ENCODE peak calls at places on chromosome 2, in six cellular contexts. M is psoas muscle, J is transverse colon, U is pancreas, T is H9, A is sigmoid colon. Y is an unnamed sample. For H3K4me1, the result is how much of the 10 kb centered on the place peaks cover.

GRCh38 chr2:166337932-166338331 is 37.8 kb downstream of the SCN9A start:
- DNase-seq in M (no peak), J (no peak), U (no peak), T (no peak), A (no peak), Y (no peak)

GRCh38 chr2:8819948-8820347 is 17.5 kb downstream of the KIDINS220 start:
- DNase-seq in M (no peak), J (no peak), U (no peak), T (no peak), A (no peak), Y (no peak)

GRCh38 chr2:46335404-46335965 is 38.3 kb downstream of the EPAS1 start:
- DNase-seq in M (peak), J (peak), U (no peak), T (peak), A (peak), Y (no peak)

GRCh38 chr2:133477614-133477990 is 90.7 kb downstream of the NCKAP5 start:
- DNase-seq in M (no peak), J (no peak), U (no peak), T (no peak), A (no peak), Y (peak)

GRCh38 chr2:105055613-105056012 is 17.7 kb downstream of the MRPS9 start:
- DNase-seq in M (no peak), J (no peak), U (no peak), T (no peak), A (no peak), Y (no peak)

GRCh38 chr2:216643986-216644662 is 10.9 kb downstream of the IGFBP2 start:
- DNase-seq in M (no peak), J (no peak), U (peak), T (no peak), A (no peak), Y (no peak)

GRCh38 chr2:13696601-13697000 is 935.9 kb upstream of the LRATD1 start:
- DNase-seq in M (no peak), J (no peak), U (no peak), T (no peak), A (no peak), Y (peak)

GRCh38 chr2:219000569-219000960 is 7.3 kb upstream of the CRYBA2 start:
- DNase-seq in M (no peak), J (no peak), U (peak), T (peak), A (no peak), Y (no peak)

GRCh38 chr2:153416071-153416470 is 62.5 kb downstream of the RPRM start:
- DNase-seq in M (no peak), J (no peak), U (no peak), T (no peak), A (no peak), Y (peak)

GRCh38 chr2:164920430-164920829 is 34.9 kb downstream of the SLC38A11 start:
- DNase-seq in M (no peak), J (no peak), U (no peak), T (no peak), A (no peak), Y (peak)

GRCh38 chr2:127560201-127560928 is 24.9 kb downstream of the MYO7B start:
- DNase-seq in M (no peak), J (no peak), U (no peak), T (no peak), A (no peak), Y (peak)

GRCh38 chr2:9752441-9753275 is 90.6 kb upstream of the TAF1B start:
- DNase-seq in M (no peak), J (peak), U (no peak), T (no peak), A (no peak), Y (peak)

GRCh38 chr2:217996345-217996744 is 6.5 kb downstream of the TNS1 start:
- DNase-seq in M (peak), J (no peak), U (peak), T (no peak), A (no peak), Y (peak)

GRCh38 chr2:236634203-236634602 is 64.6 kb downstream of the ACKR3 start:
- DNase-seq in M (no peak), J (no peak), U (no peak), T (no peak), A (no peak), Y (no peak)

GRCh38 chr2:172098650-172099471 is 3.8 kb downstream of the DLX2 start:
- DNase-seq in M (peak), J (peak), U (peak), T (no peak), A (peak), Y (no peak)

GRCh38 chr2:96636772-96637171 is 1.3 kb downstream of the KANSL3 start:
- DNase-seq in M (no peak), J (peak), U (peak), T (no peak), A (no peak), Y (no peak)

GRCh38 chr2:135676031-135676430 is 65.6 kb upstream of the UBXN4 start:
- DNase-seq in M (no peak), J (no peak), U (no peak), T (no peak), A (no peak), Y (no peak)

GRCh38 chr2:149690825-149691224 is 103.2 kb upstream of the MMADHC start:
- DNase-seq in M (no peak), J (no peak), U (no peak), T (no peak), A (no peak), Y (no peak)

GRCh38 chr2:88897718-88898117 is 206.2 kb downstream of the RPIA start:
- DNase-seq in M (no peak), J (no peak), U (no peak), T (no peak), A (no peak), Y (no peak)

GRCh38 chr2:113232123-113232522 is 46.6 kb downstream of the PAX8 start:
- DNase-seq in M (no peak), J (no peak), U (no peak), T (no peak), A (no peak), Y (no peak)

GRCh38 chr2:43222472-43223146 is 3.8 kb downstream of the ZFP36L2 start:
- DNase-seq in M (no peak), J (no peak), U (no peak), T (no peak), A (no peak), Y (no peak)

GRCh38 chr2:199973703-199974102 is 18.3 kb downstream of the MAIP1 start:
- DNase-seq in M (no peak), J (no peak), U (no peak), T (no peak), A (no peak), Y (peak)

GRCh38 chr2:109703076-109703475 is 88.9 kb downstream of the SOWAHC start:
- DNase-seq in M (no peak), J (no peak), U (no peak), T (no peak), A (peak), Y (peak)

GRCh38 chr2:33220533-33220932 is 255.9 kb upstream of the RASGRP3 start:
- DNase-seq in M (no peak), J (no peak), U (no peak), T (no peak), A (no peak), Y (no peak)
- H3K27ac ChIP-seq in M (no peak), J (no peak), U (no peak), T (no peak), A (peak), Y (no peak)

GRCh38 chr2:140942284-140942683 is 1188.5 kb downstream of the LRP1B start:
- DNase-seq in M (no peak), J (no peak), U (no peak), T (no peak), A (no peak), Y (no peak)

GRCh38 chr2:140947236-140947635 is 1183.6 kb downstream of the LRP1B start:
- DNase-seq in M (no peak), J (no peak), U (no peak), T (no peak), A (no peak), Y (no peak)

GRCh38 chr2:140943867-140944266 is 1186.9 kb downstream of the LRP1B start:
- DNase-seq in M (no peak), J (no peak), U (no peak), T (no peak), A (no peak), Y (no peak)
- TF ChIP-seq CTCF in M (no peak), J (no peak), U (no peak), T (no peak), A (no peak), Y (peak)

DNA sequence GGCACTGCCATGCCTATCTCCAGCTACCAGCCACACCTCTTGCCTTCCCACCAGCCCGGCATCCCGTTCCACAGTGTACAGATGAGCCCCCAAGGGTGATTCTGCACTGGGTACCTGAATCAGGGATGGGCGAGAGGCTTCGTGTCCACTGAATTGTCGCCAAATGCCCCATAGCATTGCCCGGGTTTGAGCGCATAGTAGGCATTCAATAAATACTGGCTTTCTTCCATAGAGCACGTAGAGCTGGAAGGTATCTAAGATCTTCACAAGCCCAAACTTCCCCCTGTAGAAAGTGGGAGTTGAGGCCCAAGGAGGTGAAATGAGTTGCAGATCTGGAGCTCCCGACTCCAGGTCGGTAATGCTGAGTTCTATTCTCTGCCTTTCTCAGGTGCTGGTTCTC is 358.7 kb downstream of the LPIN1 start:
- DNase-seq in M (no peak), J (no peak), U (no peak), T (no peak), A (no peak), Y (no peak)
- H3K4me1 ChIP-seq in M (under half), J (under half), U (under half), T (under half), A (under half), Y (under half)

DNA sequence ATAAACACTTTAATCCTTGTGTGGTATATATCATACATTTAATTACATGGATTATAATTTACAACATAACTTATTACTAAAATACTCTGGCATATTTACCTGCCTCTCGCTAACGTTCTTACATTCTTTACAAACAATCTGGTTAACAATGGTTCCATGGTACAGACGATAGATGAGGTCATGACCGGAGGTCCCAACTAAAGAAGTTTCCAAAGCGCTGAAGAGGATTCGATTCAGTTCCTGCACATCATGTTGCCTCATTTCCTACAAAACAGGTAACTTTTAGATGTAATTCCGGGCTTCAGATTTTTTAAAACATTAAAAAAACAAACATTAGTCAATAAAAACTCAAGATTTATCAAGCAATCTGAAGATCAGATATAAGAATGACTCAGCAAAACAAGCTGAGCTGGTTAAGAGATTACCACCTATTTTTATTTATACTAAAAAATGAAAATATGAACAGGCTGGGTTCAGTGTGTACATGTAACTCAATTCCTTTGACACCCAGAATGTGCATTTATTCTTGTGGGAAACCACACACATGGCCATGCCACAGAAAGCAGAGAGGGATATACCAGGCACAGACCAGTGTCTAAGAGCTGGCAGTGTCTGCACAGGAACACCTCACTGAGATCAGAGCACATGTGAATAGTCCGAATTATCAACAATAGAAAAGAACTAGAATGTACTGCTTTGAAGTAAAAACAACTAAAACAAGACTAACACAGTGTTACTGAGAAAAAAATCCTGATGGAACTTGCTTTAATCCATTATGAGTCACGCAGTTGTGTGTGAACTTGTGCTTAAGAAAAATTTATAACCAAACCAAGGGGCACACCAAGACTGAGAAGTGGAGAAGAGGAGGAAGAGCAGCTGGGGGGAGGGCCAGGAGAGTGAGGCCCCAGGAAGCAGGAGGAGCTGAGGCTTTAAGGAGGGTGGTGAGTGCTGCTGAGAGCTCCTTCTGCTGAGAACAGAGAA is 9.5 kb downstream of the USP40 start:
- DNase-seq in M (no peak), J (no peak), U (no peak), T (no peak), A (no peak), Y (peak)
- H3K27ac ChIP-seq in M (peak), J (no peak), U (no peak), T (no peak), A (no peak), Y (peak)

GRCh38 chr2:188207554-188207953 is 84.1 kb upstream of the GULP1 start:
- DNase-seq in M (no peak), J (no peak), U (no peak), T (peak), A (no peak), Y (no peak)
- TF ChIP-seq CTCF in M (no peak), J (no peak), U (no peak), T (peak), A (no peak), Y (no peak)

GRCh38 chr2:230443540-230443939 is 27.5 kb downstream of the SP100 start:
- DNase-seq in M (no peak), J (no peak), U (no peak), T (no peak), A (no peak), Y (no peak)
- H3K4me1 ChIP-seq in M (under half), J (under half), U (under half), T (under half), A (under half), Y (under half)